ENCODE peak calls at places on chromosome 12, in eight cellular contexts. N is ovary; X is H9; Z is IMR-90; G is osteoblast; R is AG04450; A is CD8-positive, alpha-beta T cell; T is PC-3. C is an unnamed sample.

GRCh38 chr12:64323476-64324225 is 66.9 kb downstream of the C12orf56 start:
- DNase-seq in N (no peak), X (no peak), Z (no peak), G (no peak), R (no peak), A (no peak), T (no peak), C (no peak)

GRCh38 chr12:82015623-82016347 is 256.6 kb upstream of the PPFIA2 start:
- DNase-seq in N (no peak), X (no peak), Z (no peak), G (no peak), R (no peak), A (no peak), T (no peak), C (no peak)

GRCh38 chr12:100717733-100718067 is 76.9 kb upstream of the ANO4 start:
- DNase-seq in N (no peak), X (no peak), Z (no peak), G (peak; percentile 62), R (no peak), A (no peak), T (no peak), C (no peak)

GRCh38 chr12:7142057-7142644 is 12.0 kb downstream of the CLSTN3 start:
- DNase-seq in N (peak; percentile 52), X (peak; percentile 81), Z (peak; percentile 39), G (peak; percentile 93), R (no peak), A (peak; percentile 20), T (peak; percentile 58), C (peak; percentile 58)

GRCh38 chr12:65209655-65210043 is 40.3 kb downstream of the LEMD3 start:
- DNase-seq in N (no peak), X (no peak), Z (no peak), G (no peak), R (no peak), A (no peak), T (no peak), C (no peak)

GRCh38 chr12:47391566-47391965 is 311.8 kb upstream of the AMIGO2 start:
- DNase-seq in N (no peak), X (no peak), Z (no peak), G (no peak), R (no peak), A (peak; percentile 50), T (no peak), C (peak; percentile 78)

GRCh38 chr12:6701078-6701768 is 608 bp upstream of the PIANP start:
- DNase-seq in N (peak; percentile 28), X (peak; percentile 49), Z (no peak), G (no peak), R (no peak), A (no peak), T (no peak), C (no peak)

GRCh38 chr12:56723889-56724659 is 1.0 kb downstream of the NACA start:
- DNase-seq in N (peak; percentile 45), X (no peak), Z (peak; percentile 86), G (no peak), R (peak; percentile 48), A (no peak), T (peak; percentile 45), C (no peak)

GRCh38 chr12:59149995-59150642 is 229.8 kb upstream of the LRIG3 start:
- DNase-seq in N (no peak), X (no peak), Z (peak; percentile 84), G (no peak), R (peak; percentile 43), A (no peak), T (peak; percentile 91), C (peak; percentile 20)

GRCh38 chr12:27631813-27632491 is 64.3 kb upstream of the REP15 start:
- DNase-seq in N (no peak), X (no peak), Z (no peak), G (no peak), R (no peak), A (no peak), T (no peak), C (no peak)

GRCh38 chr12:93785262-93786010 is 108.3 kb downstream of the CRADD start:
- DNase-seq in N (no peak), X (peak; percentile 75), Z (peak; percentile 97), G (peak; percentile 47), R (no peak), A (no peak), T (peak; percentile 98), C (no peak)

GRCh38 chr12:121872546-121873223 is 14.0 kb upstream of the HPD start:
- DNase-seq in N (peak; percentile 83), X (no peak), Z (peak; percentile 99), G (peak; percentile 93), R (peak; percentile 98), A (no peak), T (peak; percentile 36), C (no peak)

GRCh38 chr12:42235426-42235825 is 2.6 kb downstream of the YAF2 start:
- DNase-seq in N (no peak), X (no peak), Z (no peak), G (no peak), R (no peak), A (no peak), T (no peak), C (no peak)

GRCh38 chr12:67541625-67541991 is 106.9 kb upstream of the DYRK2 start:
- DNase-seq in N (no peak), X (no peak), Z (no peak), G (no peak), R (no peak), A (no peak), T (no peak), C (peak; percentile 29)

GRCh38 chr12:12357697-12358476 is 1.0 kb downstream of the BORCS5 start:
- DNase-seq in N (no peak), X (no peak), Z (peak; percentile 34), G (no peak), R (no peak), A (no peak), T (peak; percentile 21), C (peak; percentile 4)

GRCh38 chr12:3445127-3445978 is 45.6 kb upstream of the PRMT8 start:
- DNase-seq in N (no peak), X (no peak), Z (no peak), G (no peak), R (no peak), A (no peak), T (peak; percentile 18), C (no peak)

GRCh38 chr12:3752741-3753486 is at the start of gene CRACR2A:
- DNase-seq in N (peak; percentile 81), X (peak; percentile 90), Z (peak; percentile 31), G (peak; percentile 95), R (peak; percentile 6), A (peak; percentile 71), T (no peak), C (peak; percentile 83)

GRCh38 chr12:71054551-71054950 is 103.2 kb downstream of the TSPAN8 start:
- DNase-seq in N (no peak), X (no peak), Z (no peak), G (no peak), R (no peak), A (no peak), T (no peak), C (no peak)

GRCh38 chr12:71061451-71061850 is 96.3 kb downstream of the TSPAN8 start:
- DNase-seq in N (no peak), X (no peak), Z (no peak), G (no peak), R (no peak), A (no peak), T (no peak), C (no peak)

GRCh38 chr12:71057330-71057729 is 100.5 kb downstream of the TSPAN8 start:
- DNase-seq in N (no peak), X (no peak), Z (no peak), G (no peak), R (no peak), A (no peak), T (no peak), C (no peak)

GRCh38 chr12:71063087-71063486 is 94.7 kb downstream of the TSPAN8 start:
- DNase-seq in N (no peak), X (no peak), Z (no peak), G (no peak), R (no peak), A (no peak), T (peak; percentile 26), C (no peak)

DNA sequence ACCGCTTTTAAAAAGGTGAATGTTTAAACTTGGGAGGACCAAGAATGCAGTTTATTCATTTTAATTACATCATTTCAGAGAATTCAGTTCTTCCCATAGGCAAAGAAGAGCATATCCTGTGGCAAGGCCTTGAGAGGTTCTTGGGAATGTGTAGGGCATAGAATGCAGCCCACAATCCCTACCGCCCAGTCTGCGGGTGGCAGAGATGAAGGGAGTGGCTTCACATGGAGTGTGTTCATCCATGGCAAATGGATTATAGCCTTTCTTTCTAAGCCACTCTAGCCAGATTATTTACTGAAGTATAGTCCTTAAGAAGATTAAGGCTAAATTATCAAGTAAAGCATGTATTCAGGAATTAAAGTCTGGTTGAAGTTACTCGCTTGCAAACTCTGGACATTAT is 97.4 kb downstream of the TSPAN8 start:
- DNase-seq in N (no peak), X (no peak), Z (no peak), G (no peak), R (no peak), A (no peak), T (no peak), C (no peak)
- H3K27ac ChIP-seq in N (no peak overlapping the region), X (no peak overlapping the region), Z (no peak overlapping the region), G (no peak overlapping the region), R (no peak overlapping the region), A (no peak overlapping the region), T (no peak overlapping the region), C (no peak overlapping the region)

GRCh38 chr12:15208871-15209656 is 12.2 kb downstream of the RERG start:
- DNase-seq in N (no peak), X (no peak), Z (no peak), G (no peak), R (no peak), A (no peak), T (no peak), C (no peak)
- H3K27ac ChIP-seq in N (no peak overlapping the region), X (no peak overlapping the region), Z (no peak overlapping the region), G (peak overlapping the region; percentile 37), R (no peak overlapping the region), A (no peak overlapping the region), T (no peak overlapping the region), C (no peak overlapping the region)

DNA sequence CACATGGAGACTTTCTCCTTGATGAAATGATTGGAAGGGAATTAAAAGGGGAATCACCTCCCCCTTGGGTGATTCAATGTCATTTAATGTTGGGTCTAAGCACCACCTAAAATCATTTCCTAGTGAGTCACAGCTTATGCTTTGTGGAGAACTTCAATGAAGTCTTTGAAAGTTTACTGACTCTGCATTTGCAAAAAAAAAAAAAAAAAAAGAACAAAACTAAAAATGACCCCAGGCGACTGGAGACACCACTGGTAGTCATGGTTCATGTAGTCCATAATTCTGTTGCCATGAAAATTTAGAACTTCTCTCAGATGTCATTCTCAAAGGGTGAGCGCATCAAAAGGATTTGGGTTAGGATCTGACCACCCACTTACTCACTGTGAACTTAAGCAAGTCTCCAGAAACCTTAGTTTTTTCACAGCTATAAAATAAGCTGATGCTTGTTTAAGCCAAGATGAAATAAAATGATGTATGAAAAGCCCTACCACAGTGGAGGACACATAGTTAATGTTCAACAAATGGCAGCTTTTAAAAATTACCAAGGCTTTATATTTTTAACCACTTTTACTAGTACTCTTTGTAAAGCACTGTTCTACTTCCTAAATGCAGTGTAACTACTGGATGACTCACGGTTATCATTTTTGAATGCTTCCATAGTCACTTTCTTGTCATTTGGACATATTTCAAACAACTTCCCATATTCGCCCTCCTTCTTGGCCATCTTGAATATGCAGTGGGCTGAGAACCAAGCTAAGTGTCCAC is 18.1 kb upstream of the KSR2 start:
- DNase-seq in N (no peak), X (no peak), Z (peak; percentile 17), G (peak; percentile 89), R (no peak), A (no peak), T (peak; percentile 94), C (no peak)
- H3K27ac ChIP-seq in N (no peak overlapping the region), X (no peak overlapping the region), Z (no peak overlapping the region), G (peak overlapping the region; percentile 95), R (no peak overlapping the region), A (no peak overlapping the region), T (peak overlapping the region; percentile 91), C (no peak overlapping the region)

GRCh38 chr12:118190266-118190665 is 54.3 kb downstream of the PEBP1 start:
- DNase-seq in N (no peak), X (no peak), Z (peak; percentile 30), G (peak; percentile 37), R (no peak), A (no peak), T (no peak), C (no peak)
- H3K27ac ChIP-seq in N (peak overlapping the region; percentile 49), X (no peak overlapping the region), Z (peak overlapping the region; percentile 100), G (peak overlapping the region; percentile 77), R (peak overlapping the region; percentile 96), A (no peak overlapping the region), T (no peak overlapping the region), C (no peak overlapping the region)

C was measured in naive thymus-derived CD4-positive, alpha-beta T cell.